ENCODE peak calls at places on chromosomes 13 and 19, in eight cellular contexts. E is WTC11, V is GM12864, Q is hypothalamus, B is T follicular helper cell, H is GM23338, S is amygdala, U is SHP77. A is an unnamed sample.

GRCh38 chr13:108272333-108272732 is 2.8 kb downstream of the TNFSF13B start:
- DNase-seq in E (no peak), V (no peak), Q (no peak), B (no peak), H (no peak), S (no peak), U (no peak), A (no peak)

GRCh38 chr19:41354343-41354974 is 737 bp upstream of the TGFB1 start:
- DNase-seq in E (no peak), V (no peak), Q (no peak), B (no peak), H (no peak), S (no peak), U (no peak), A (no peak)

GRCh38 chr19:29745253-29745652 is 30.2 kb upstream of the C19orf12 start:
- DNase-seq in E (peak), V (no peak), Q (no peak), B (no peak), H (peak), S (no peak), U (no peak), A (no peak)

GRCh38 chr13:35600137-35600536 is 123.6 kb upstream of the MAB21L1 start:
- DNase-seq in E (no peak), V (no peak), Q (no peak), B (no peak), H (no peak), S (no peak), U (no peak), A (no peak)

GRCh38 chr13:43257765-43258164 is 234.4 kb downstream of the DNAJC15 start:
- DNase-seq in E (no peak), V (no peak), Q (no peak), B (no peak), H (no peak), S (no peak), U (no peak), A (no peak)

GRCh38 chr13:22773475-22773874 is 407.3 kb upstream of the SGCG start:
- DNase-seq in E (no peak), V (no peak), Q (no peak), B (no peak), H (no peak), S (no peak), U (no peak), A (no peak)

GRCh38 chr13:47508518-47509228 is 492.4 kb downstream of the SUCLA2 start:
- DNase-seq in E (no peak), V (no peak), Q (no peak), B (no peak), H (peak), S (no peak), U (no peak), A (no peak)

GRCh38 chr13:42602910-42603309 is 29.0 kb downstream of the TNFSF11 start:
- DNase-seq in E (no peak), V (peak), Q (no peak), B (no peak), H (no peak), S (no peak), U (no peak), A (no peak)

GRCh38 chr19:19053508-19054314 is 10.1 kb upstream of the SLC25A42 start:
- DNase-seq in E (peak), V (no peak), Q (peak), B (peak), H (peak), S (peak), U (peak), A (peak)

GRCh38 chr19:35901854-35902661 is at the start of gene HCST:
- DNase-seq in E (no peak), V (peak), Q (no peak), B (peak), H (no peak), S (no peak), U (peak), A (no peak)

GRCh38 chr19:47035127-47035494 is 13.3 kb downstream of the TMEM160 start:
- DNase-seq in E (peak), V (no peak), Q (no peak), B (no peak), H (peak), S (no peak), U (peak), A (no peak)

GRCh38 chr13:27118428-27119054 is 53.1 kb downstream of the USP12 start:
- DNase-seq in E (no peak), V (no peak), Q (no peak), B (no peak), H (no peak), S (no peak), U (no peak), A (no peak)

GRCh38 chr13:60158321-60158801 is 5.4 kb downstream of the DIAPH3 start:
- DNase-seq in E (no peak), V (no peak), Q (no peak), B (no peak), H (peak), S (no peak), U (no peak), A (no peak)

GRCh38 chr19:44596428-44597130 is 16.8 kb upstream of the IGSF23 start:
- DNase-seq in E (no peak), V (no peak), Q (no peak), B (no peak), H (no peak), S (no peak), U (no peak), A (no peak)

GRCh38 chr13:109840201-109840892 is 54.0 kb upstream of the IRS2 start:
- DNase-seq in E (no peak), V (no peak), Q (no peak), B (no peak), H (no peak), S (no peak), U (no peak), A (no peak)

GRCh38 chr19:56900573-56901097 is 60.1 kb upstream of the PEG3 start:
- DNase-seq in E (no peak), V (no peak), Q (no peak), B (no peak), H (no peak), S (no peak), U (no peak), A (no peak)

GRCh38 chr19:47020132-47020805 is 632 bp downstream of the NPAS1 start:
- DNase-seq in E (no peak), V (no peak), Q (no peak), B (no peak), H (peak), S (no peak), U (no peak), A (no peak)

GRCh38 chr19:19502281-19502680 is 13.1 kb downstream of the TSSK6 start:
- DNase-seq in E (no peak), V (no peak), Q (no peak), B (no peak), H (no peak), S (no peak), U (no peak), A (no peak)

GRCh38 chr13:108944760-108945159 is 315.3 kb downstream of the MYO16 start:
- DNase-seq in E (no peak), V (no peak), Q (no peak), B (no peak), H (no peak), S (no peak), U (no peak), A (no peak)

GRCh38 chr13:83919775-83920174 is 37.5 kb upstream of the SLITRK1 start:
- DNase-seq in E (no peak), V (no peak), Q (no peak), B (no peak), H (peak), S (no peak), U (no peak), A (no peak)

GRCh38 chr19:42514449-42514848 is 13.8 kb downstream of the CEACAM1 start:
- DNase-seq in E (no peak), V (no peak), Q (no peak), B (no peak), H (no peak), S (no peak), U (no peak), A (no peak)

GRCh38 chr19:15265849-15266248 is 33.6 kb upstream of the EPHX3 start:
- DNase-seq in E (no peak), V (no peak), Q (peak), B (no peak), H (no peak), S (peak), U (peak), A (peak)

GRCh38 chr19:491146-491741 is 5.0 kb upstream of the MADCAM1 start:
- DNase-seq in E (peak), V (no peak), Q (no peak), B (no peak), H (peak), S (no peak), U (peak), A (no peak)

GRCh38 chr13:90717451-90717936 is 630.0 kb upstream of the MIR17HG start:
- DNase-seq in E (no peak), V (no peak), Q (no peak), B (no peak), H (peak), S (no peak), U (no peak), A (no peak)

GRCh38 chr19:4059493-4059880 is 7.2 kb downstream of the ZBTB7A start:
- DNase-seq in E (no peak), V (no peak), Q (no peak), B (no peak), H (no peak), S (no peak), U (no peak), A (no peak)

GRCh38 chr13:99465454-99465853 is 35.8 kb upstream of the TM9SF2 start:
- DNase-seq in E (no peak), V (no peak), Q (no peak), B (no peak), H (no peak), S (no peak), U (peak), A (no peak)

GRCh38 chr13:24162604-24163003 is 2.1 kb downstream of the SPATA13 start:
- DNase-seq in E (no peak), V (no peak), Q (no peak), B (no peak), H (no peak), S (no peak), U (no peak), A (no peak)

GRCh38 chr13:28503182-28503980 is 8.5 kb upstream of the FLT1 start:
- DNase-seq in E (no peak), V (no peak), Q (no peak), B (no peak), H (peak), S (no peak), U (no peak), A (no peak)

GRCh38 chr13:28530729-28531194 is 35.8 kb upstream of the FLT1 start:
- DNase-seq in E (no peak), V (no peak), Q (no peak), B (no peak), H (no peak), S (no peak), U (no peak), A (no peak)

GRCh38 chr19:57620673-57621348 is 6.8 kb downstream of the ZNF134 start:
- DNase-seq in E (no peak), V (no peak), Q (no peak), B (no peak), H (peak), S (no peak), U (no peak), A (no peak)

GRCh38 chr19:55441319-55441691 is 1.8 kb downstream of the SHISA7 start:
- DNase-seq in E (no peak), V (no peak), Q (no peak), B (no peak), H (peak), S (no peak), U (no peak), A (no peak)

GRCh38 chr19:46192990-46193650 is 36.4 kb upstream of the IGFL1 start:
- DNase-seq in E (no peak), V (no peak), Q (no peak), B (no peak), H (no peak), S (no peak), U (peak), A (no peak)

GRCh38 chr13:98370806-98371553 is 193.9 kb upstream of the RNF113B start:
- DNase-seq in E (no peak), V (no peak), Q (no peak), B (no peak), H (no peak), S (no peak), U (no peak), A (no peak)

GRCh38 chr19:55546822-55547614 is 1.7 kb upstream of the SBK3 start:
- DNase-seq in E (no peak), V (no peak), Q (no peak), B (no peak), H (peak), S (no peak), U (peak), A (peak)

GRCh38 chr13:52012512-52012836 is 276 bp downstream of the ALG11 start:
- DNase-seq in E (no peak), V (no peak), Q (no peak), B (no peak), H (no peak), S (no peak), U (no peak), A (no peak)

A was measured in upper lobe of right lung.